ENCODE peak calls at places on chromosomes 2 and 18, in seven cellular contexts. B is SK-N-SH, E is A549, F is K562, Z is HL-60, G is HCT116, J is GM23338. M is an unnamed sample.

GRCh38 chr2:214410918-214411554 is at the start of gene VWC2L:
- DNase-seq in B (peak), E (peak), F (peak), Z (peak), G (peak), J (peak), M (no peak)

GRCh38 chr2:19872302-19872701 is 29.5 kb downstream of the TTC32 start:
- DNase-seq in B (no peak), E (no peak), F (no peak), Z (no peak), G (no peak), J (no peak), M (no peak)

GRCh38 chr2:186543561-186544131 is 46.2 kb upstream of the ITGAV start:
- DNase-seq in B (no peak), E (peak), F (no peak), Z (no peak), G (no peak), J (peak), M (peak)

GRCh38 chr2:156944871-156945270 is 312.6 kb upstream of the GALNT5 start:
- DNase-seq in B (no peak), E (no peak), F (no peak), Z (no peak), G (no peak), J (no peak), M (no peak)

GRCh38 chr2:28566441-28567075 is 70.7 kb downstream of the PLB1 start:
- DNase-seq in B (peak), E (peak), F (peak), Z (peak), G (peak), J (peak), M (no peak)

GRCh38 chr2:65299246-65299645 is 71.6 kb downstream of the ACTR2 start:
- DNase-seq in B (no peak), E (no peak), F (peak), Z (no peak), G (no peak), J (no peak), M (peak)

GRCh38 chr18:62716679-62717058 is 1.3 kb downstream of the PHLPP1 start:
- DNase-seq in B (peak), E (peak), F (peak), Z (peak), G (no peak), J (peak), M (no peak)

GRCh38 chr2:106137944-106138903 is 55.9 kb downstream of the UXS1 start:
- DNase-seq in B (no peak), E (no peak), F (no peak), Z (no peak), G (no peak), J (no peak), M (no peak)

GRCh38 chr18:26556573-26556972 is 8.2 kb upstream of the KCTD1 start:
- DNase-seq in B (no peak), E (no peak), F (no peak), Z (no peak), G (no peak), J (no peak), M (no peak)

GRCh38 chr18:11591957-11592356 is 17.4 kb upstream of the SLC35G4 start:
- DNase-seq in B (no peak), E (no peak), F (no peak), Z (no peak), G (no peak), J (peak), M (no peak)

GRCh38 chr18:11149441-11150270 is at the start of gene PIEZO2:
- DNase-seq in B (peak), E (peak), F (peak), Z (no peak), G (no peak), J (peak), M (no peak)

GRCh38 chr2:233338046-233338445 is 16.2 kb upstream of the DGKD start:
- DNase-seq in B (peak), E (no peak), F (no peak), Z (peak), G (no peak), J (no peak), M (no peak)

GRCh38 chr2:217099561-217099960 is 239.7 kb upstream of the TNP1 start:
- DNase-seq in B (no peak), E (no peak), F (no peak), Z (no peak), G (no peak), J (no peak), M (no peak)

DNA sequence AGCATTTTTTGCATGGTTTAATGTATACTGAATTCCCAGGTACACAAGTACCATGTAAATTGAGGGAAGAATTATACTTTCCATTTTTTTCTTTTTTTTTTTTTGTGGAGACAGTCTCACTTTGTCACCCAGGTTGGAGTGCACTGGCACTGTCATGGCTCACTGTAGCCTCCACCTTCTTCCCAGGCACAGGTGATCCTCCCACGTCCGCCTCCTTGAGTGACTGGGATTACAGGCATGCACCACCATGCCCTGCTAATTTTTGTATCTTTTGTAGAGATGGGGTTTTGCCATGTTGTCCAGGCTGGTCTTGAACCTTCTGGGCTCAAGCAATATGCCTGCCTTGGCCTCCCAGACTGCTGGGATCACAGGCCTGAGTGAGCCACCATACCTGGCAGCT is 3.8 kb downstream of the HSPE1 start:
- DNase-seq in B (no peak), E (no peak), F (no peak), Z (no peak), G (no peak), J (no peak), M (no peak)
- H3K27ac ChIP-seq in B (no peak), E (no peak), F (no peak), Z (no peak), G (no peak), J (peak), M (no peak)

GRCh38 chr2:164777847-164778246 is 63.8 kb downstream of the COBLL1 start:
- DNase-seq in B (no peak), E (no peak), F (no peak), Z (no peak), G (no peak), J (no peak), M (no peak)

GRCh38 chr2:164770421-164770916 is 71.2 kb downstream of the COBLL1 start:
- DNase-seq in B (no peak), E (no peak), F (no peak), Z (no peak), G (no peak), J (no peak), M (no peak)

GRCh38 chr2:164778723-164779122 is 62.9 kb downstream of the COBLL1 start:
- DNase-seq in B (no peak), E (no peak), F (no peak), Z (no peak), G (no peak), J (no peak), M (no peak)

GRCh38 chr2:164771897-164772296 is 69.7 kb downstream of the COBLL1 start:
- DNase-seq in B (no peak), E (no peak), F (no peak), Z (no peak), G (no peak), J (no peak), M (no peak)

DNA sequence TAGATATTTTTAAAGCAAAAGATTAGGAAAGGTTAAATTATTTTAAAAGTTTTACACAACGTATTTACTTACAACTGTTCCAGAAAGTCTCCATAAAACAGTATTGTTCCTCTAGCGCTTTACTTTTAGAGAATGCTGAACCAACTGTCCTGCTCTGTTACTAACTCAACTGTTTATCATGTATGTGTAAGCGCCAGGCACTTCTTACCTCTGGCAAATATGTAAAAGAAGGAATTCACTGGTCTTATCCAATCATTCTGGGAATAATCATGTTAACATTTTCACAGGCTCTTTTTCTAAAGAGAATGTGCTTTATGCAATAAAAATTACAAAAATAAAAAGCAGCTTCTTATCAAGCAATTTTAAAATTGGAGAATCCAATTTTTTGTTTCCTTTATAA is 68.0 kb downstream of the COBLL1 start:
- DNase-seq in B (no peak), E (no peak), F (no peak), Z (no peak), G (no peak), J (no peak), M (no peak)
- TF ChIP-seq REST in B (no peak), E (no peak), F (no peak), Z (no peak), G (no peak), J (no peak), M (no peak)

GRCh38 chr18:22165049-22165602 is 4.3 kb upstream of the GATA6 start:
- DNase-seq in B (peak), E (no peak), F (no peak), Z (no peak), G (no peak), J (peak), M (no peak)

GRCh38 chr18:22166070-22166972 is 3.1 kb upstream of the GATA6 start:
- DNase-seq in B (peak), E (peak), F (no peak), Z (no peak), G (no peak), J (no peak), M (no peak)

GRCh38 chr18:22164337-22165048 is 4.9 kb upstream of the GATA6 start:
- DNase-seq in B (no peak), E (no peak), F (no peak), Z (no peak), G (no peak), J (no peak), M (no peak)

GRCh38 chr18:22167091-22167470 is 2.3 kb upstream of the GATA6 start:
- DNase-seq in B (no peak), E (peak), F (no peak), Z (no peak), G (no peak), J (no peak), M (no peak)

GRCh38 chr18:22165603-22166069 is 3.8 kb upstream of the GATA6 start:
- DNase-seq in B (no peak), E (no peak), F (no peak), Z (no peak), G (no peak), J (no peak), M (no peak)
- H3K4me3 ChIP-seq in B (no peak), E (no peak), F (no peak), Z (no peak), G (no peak), J (peak), M (no peak)

DNA sequence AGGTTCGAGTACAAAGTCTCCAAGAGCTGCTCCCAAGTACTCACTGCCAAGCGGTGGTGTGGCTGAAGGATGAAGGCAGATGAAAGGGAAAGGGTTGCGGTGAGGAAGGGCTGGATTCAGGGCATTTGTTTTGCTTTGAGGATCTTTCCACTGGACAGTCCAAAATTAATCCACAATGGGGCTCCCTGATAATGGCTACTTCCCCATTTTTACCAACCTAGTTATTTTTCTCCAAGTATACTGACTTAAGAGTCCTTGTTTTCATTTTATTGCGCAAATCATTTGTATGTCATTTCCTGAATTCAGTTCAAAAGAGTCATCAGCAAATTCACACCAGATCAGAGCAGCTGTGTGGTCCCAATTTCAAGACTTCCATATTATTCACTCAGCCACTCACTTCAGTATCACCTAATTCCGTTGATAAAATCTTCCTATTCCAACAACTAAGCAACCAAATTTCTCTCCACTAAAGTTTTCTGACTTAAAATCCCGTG is 497 bp upstream of the SESTD1 start:
- DNase-seq in B (no peak), E (no peak), F (no peak), Z (peak), G (no peak), J (no peak), M (no peak)
- H3K27ac ChIP-seq in B (no peak), E (peak), F (no peak), Z (peak), G (peak), J (no peak), M (peak)

DNA sequence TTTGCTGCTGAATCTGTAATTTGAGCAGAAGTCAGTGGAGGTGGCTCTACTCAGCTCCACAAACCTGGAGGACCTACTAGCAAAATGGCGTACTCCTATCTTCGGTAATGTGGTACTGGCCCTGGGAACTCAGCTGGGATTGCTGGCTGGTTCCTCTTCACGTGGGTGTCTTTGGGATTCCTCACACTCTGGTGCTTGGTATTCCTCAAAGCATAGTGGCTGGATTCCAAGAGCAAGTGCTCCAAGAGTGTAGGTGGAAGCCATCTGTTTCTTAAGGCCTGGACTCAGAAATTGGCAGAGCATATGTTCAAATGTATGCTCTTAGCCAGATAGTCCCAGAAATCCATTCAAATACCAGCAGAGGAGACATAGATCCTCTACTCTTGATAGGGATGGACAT is 281.9 kb upstream of the CDH7 start:
- DNase-seq in B (no peak), E (no peak), F (no peak), Z (no peak), G (no peak), J (no peak), M (no peak)
- TF ChIP-seq REST in B (no peak), E (no peak), F (no peak), Z (no peak), G (no peak), J (no peak), M (no peak)

M was measured in Panc1.